ENCODE peak calls at places on chromosome 20, in four cellular contexts. Q is NCI-H1105, R is COR-L47, K is GM12864. A is an unnamed sample.

GRCh38 chr20:7285918-7286556 is 518.6 kb downstream of the BMP2 start:
- DNase-seq in Q (peak), R (peak), K (peak), A (no peak)

GRCh38 chr20:44143896-44144295 is 43.1 kb downstream of the JPH2 start:
- DNase-seq in Q (no peak), R (no peak), K (no peak), A (no peak)

GRCh38 chr20:13095013-13095412 is 86.2 kb downstream of the SPTLC3 start:
- DNase-seq in Q (no peak), R (no peak), K (no peak), A (no peak)

GRCh38 chr20:44738779-44739477 is 6.7 kb upstream of the KCNK15 start:
- DNase-seq in Q (peak), R (peak), K (peak), A (no peak)

GRCh38 chr20:32437391-32438074 is 79.4 kb downstream of the ASXL1 start:
- DNase-seq in Q (no peak), R (no peak), K (no peak), A (no peak)

GRCh38 chr20:25195962-25196700 is 619 bp downstream of the ENTPD6 start:
- DNase-seq in Q (peak), R (peak), K (no peak), A (no peak)

GRCh38 chr20:4415281-4415680 is 306.4 kb upstream of the PRND start:
- DNase-seq in Q (no peak), R (no peak), K (no peak), A (no peak)

GRCh38 chr20:8012724-8013123 is 6.8 kb downstream of the TMX4 start:
- DNase-seq in Q (no peak), R (no peak), K (no peak), A (no peak)

GRCh38 chr20:3804254-3804751 is 8.2 kb downstream of the CDC25B start:
- DNase-seq in Q (no peak), R (no peak), K (no peak), A (no peak)

GRCh38 chr20:50731930-50732690 is 730 bp downstream of the PARD6B start:
- DNase-seq in Q (no peak), R (no peak), K (no peak), A (no peak)

GRCh38 chr20:48705208-48706115 is 122.3 kb downstream of the PREX1 start:
- DNase-seq in Q (no peak), R (no peak), K (no peak), A (no peak)

GRCh38 chr20:17466641-17467040 is 64.5 kb downstream of the BFSP1 start:
- DNase-seq in Q (no peak), R (no peak), K (no peak), A (no peak)

GRCh38 chr20:63553251-63553932 is 567 bp upstream of the FNDC11 start:
- DNase-seq in Q (peak), R (no peak), K (peak), A (no peak)

GRCh38 chr20:35891375-35891774 is 62.9 kb downstream of the SCAND1 start:
- DNase-seq in Q (no peak), R (no peak), K (no peak), A (no peak)

GRCh38 chr20:3658708-3659491 is 4.3 kb downstream of the GFRA4 start:
- DNase-seq in Q (no peak), R (no peak), K (peak), A (peak)

GRCh38 chr20:37564388-37565133 is 36.9 kb upstream of the BLCAP start:
- DNase-seq in Q (peak), R (peak), K (no peak), A (peak)

GRCh38 chr20:48965189-48965910 is 43.8 kb downstream of the ARFGEF2 start:
- DNase-seq in Q (no peak), R (no peak), K (no peak), A (no peak)

GRCh38 chr20:62496525-62497218 is 20.9 kb upstream of the GATA5 start:
- DNase-seq in Q (peak), R (no peak), K (no peak), A (no peak)

GRCh38 chr20:22617160-22617559 is 32.8 kb upstream of the FOXA2 start:
- DNase-seq in Q (no peak), R (no peak), K (no peak), A (no peak)

GRCh38 chr20:9520096-9520495 is 5.7 kb downstream of the LAMP5 start:
- DNase-seq in Q (no peak), R (no peak), K (no peak), A (no peak)

A was measured in mesenteric fat pad.